ENCODE peak calls at places on chromosomes 13 and 19, in seven cellular contexts. D, L, I, Y, A, P and V are unnamed samples.

GRCh38 chr19:4051175-4052101 is 15.3 kb downstream of the ZBTB7A start:
- DNase-seq in D (no peak), L (no peak), I (no peak), Y (peak; percentile 85), A (peak; percentile 84), P (no peak), V (no peak)

GRCh38 chr19:43101950-43102349 is 19.4 kb upstream of the PSG2 start:
- DNase-seq in D (no peak), L (no peak), I (no peak), Y (no peak), A (no peak), P (no peak), V (no peak)

GRCh38 chr19:1482361-1483066 is 3.5 kb upstream of the C19orf25 start:
- DNase-seq in D (no peak), L (no peak), I (no peak), Y (no peak), A (no peak), P (no peak), V (no peak)

GRCh38 chr13:78680064-78680463 is 21.1 kb upstream of the OBI1 start:
- DNase-seq in D (no peak), L (no peak), I (no peak), Y (no peak), A (no peak), P (no peak), V (no peak)

GRCh38 chr13:21435710-21436151 is 23.4 kb downstream of the ZDHHC20 start:
- DNase-seq in D (peak; percentile 4), L (no peak), I (no peak), Y (peak; percentile 80), A (peak; percentile 76), P (peak; percentile 55), V (peak; percentile 46)

GRCh38 chr13:29294869-29295268 is 300.6 kb downstream of the SLC7A1 start:
- DNase-seq in D (no peak), L (no peak), I (no peak), Y (no peak), A (no peak), P (no peak), V (no peak)

GRCh38 chr13:31045621-31046081 is 113.2 kb downstream of the TEX26 start:
- DNase-seq in D (peak; percentile 67), L (no peak), I (peak; percentile 40), Y (peak; percentile 93), A (peak; percentile 90), P (peak; percentile 87), V (peak; percentile 50)

GRCh38 chr19:424546-424945 is 15.6 kb upstream of the C2CD4C start:
- DNase-seq in D (no peak), L (no peak), I (no peak), Y (no peak), A (no peak), P (no peak), V (no peak)

GRCh38 chr19:37930416-37930815 is 23.4 kb downstream of the SIPA1L3 start:
- DNase-seq in D (no peak), L (no peak), I (no peak), Y (no peak), A (no peak), P (no peak), V (no peak)

GRCh38 chr13:92901739-92902138 is 324.9 kb upstream of the GPC6 start:
- DNase-seq in D (no peak), L (no peak), I (no peak), Y (no peak), A (no peak), P (no peak), V (no peak)

GRCh38 chr19:48364564-48365363 is 597 bp downstream of the SYNGR4 start:
- DNase-seq in D (no peak), L (no peak), I (no peak), Y (no peak), A (no peak), P (no peak), V (no peak)

GRCh38 chr13:109699628-109700071 is 86.7 kb downstream of the IRS2 start:
- DNase-seq in D (peak; percentile 54), L (peak; percentile 59), I (no peak), Y (no peak), A (no peak), P (no peak), V (no peak)

GRCh38 chr13:99974939-99975561 is 3.5 kb upstream of the ZIC5 start:
- DNase-seq in D (no peak), L (peak; percentile 53), I (no peak), Y (no peak), A (no peak), P (no peak), V (no peak)

GRCh38 chr13:100209857-100210580 is 121.1 kb downstream of the PCCA start:
- DNase-seq in D (no peak), L (no peak), I (no peak), Y (peak; percentile 72), A (peak; percentile 41), P (peak; percentile 21), V (no peak)

GRCh38 chr19:8028951-8029491 is 23.5 kb upstream of the CCL25 start:
- DNase-seq in D (peak; percentile 93), L (peak; percentile 63), I (no peak), Y (no peak), A (no peak), P (no peak), V (no peak)

GRCh38 chr13:70668293-70668692 is 560.0 kb upstream of the KLHL1 start:
- DNase-seq in D (peak; percentile 58), L (peak; percentile 15), I (no peak), Y (no peak), A (peak; percentile 8), P (no peak), V (no peak)

GRCh38 chr19:45670670-45671453 is 2.8 kb downstream of the GIPR start:
- DNase-seq in D (peak; percentile 93), L (peak; percentile 98), I (no peak), Y (peak; percentile 18), A (peak; percentile 93), P (peak; percentile 49), V (peak; percentile 88)

GRCh38 chr13:73385848-73386247 is 327.0 kb downstream of the KLF5 start:
- DNase-seq in D (no peak), L (no peak), I (no peak), Y (no peak), A (no peak), P (no peak), V (no peak)

GRCh38 chr19:34432797-34433196 is 4.6 kb downstream of the UBA2 start:
- DNase-seq in D (peak; percentile 36), L (no peak), I (no peak), Y (no peak), A (no peak), P (no peak), V (no peak)

GRCh38 chr13:38223093-38223492 is 126.6 kb upstream of the UFM1 start:
- DNase-seq in D (peak; percentile 10), L (peak; percentile 44), I (no peak), Y (peak; percentile 13), A (no peak), P (no peak), V (no peak)

GRCh38 chr13:57634829-57635165 is 3.3 kb downstream of the PCDH17 start:
- DNase-seq in D (peak; percentile 24), L (peak; percentile 30), I (no peak), Y (no peak), A (no peak), P (no peak), V (no peak)

GRCh38 chr19:53961523-53962345 is 1.0 kb upstream of the CACNG8 start:
- DNase-seq in D (no peak), L (no peak), I (no peak), Y (peak; percentile 49), A (no peak), P (no peak), V (no peak)

GRCh38 chr19:27972291-27973040 is 1240.5 kb downstream of the UQCRFS1 start:
- DNase-seq in D (peak; percentile 9), L (no peak), I (no peak), Y (peak; percentile 87), A (no peak), P (no peak), V (no peak)

GRCh38 chr13:53137777-53138176 is 109.2 kb downstream of the OLFM4 start:
- DNase-seq in D (no peak), L (no peak), I (no peak), Y (peak; percentile 5), A (peak; percentile 9), P (no peak), V (no peak)

GRCh38 chr19:40348961-40349507 is 539 bp downstream of the PLD3 start:
- DNase-seq in D (peak; percentile 43), L (no peak), I (no peak), Y (peak; percentile 60), A (peak; percentile 25), P (no peak), V (no peak)

GRCh38 chr19:35781650-35782049 is 6.3 kb downstream of the ARHGAP33 start:
- DNase-seq in D (no peak), L (peak; percentile 57), I (no peak), Y (no peak), A (no peak), P (no peak), V (no peak)

GRCh38 chr19:29639086-29639485 is 26.2 kb upstream of the PLEKHF1 start:
- DNase-seq in D (no peak), L (no peak), I (no peak), Y (no peak), A (no peak), P (no peak), V (no peak)

GRCh38 chr13:104297075-104297474 is 1230.9 kb upstream of the SLC10A2 start:
- DNase-seq in D (no peak), L (no peak), I (no peak), Y (no peak), A (no peak), P (no peak), V (no peak)

GRCh38 chr19:30634431-30634830 is 262.2 kb downstream of the ZNF536 start:
- DNase-seq in D (no peak), L (no peak), I (no peak), Y (no peak), A (no peak), P (no peak), V (no peak)

GRCh38 chr13:44219808-44220544 is 153.6 kb upstream of the SERP2 start:
- DNase-seq in D (no peak), L (no peak), I (no peak), Y (peak; percentile 73), A (peak; percentile 25), P (peak; percentile 51), V (no peak)

GRCh38 chr13:90428522-90429210 is 918.8 kb upstream of the MIR17HG start:
- DNase-seq in D (no peak), L (no peak), I (no peak), Y (no peak), A (no peak), P (no peak), V (no peak)

GRCh38 chr19:27679905-27680304 is 1533.0 kb downstream of the UQCRFS1 start:
- DNase-seq in D (no peak), L (no peak), I (no peak), Y (no peak), A (no peak), P (no peak), V (no peak)

GRCh38 chr13:98509271-98510155 is 67.4 kb downstream of the STK24 start:
- DNase-seq in D (peak; percentile 50), L (no peak), I (no peak), Y (peak; percentile 87), A (peak; percentile 80), P (peak; percentile 59), V (peak; percentile 95)

GRCh38 chr19:33845498-33845897 is 48.8 kb downstream of the KCTD15 start:
- DNase-seq in D (no peak), L (no peak), I (no peak), Y (no peak), A (no peak), P (no peak), V (no peak)

GRCh38 chr13:99871249-99871898 is 100.2 kb downstream of the ZIC5 start:
- DNase-seq in D (no peak), L (no peak), I (no peak), Y (no peak), A (no peak), P (no peak), V (no peak)

GRCh38 chr19:45539460-45539859 is 32.2 kb downstream of the VASP start:
- DNase-seq in D (no peak), L (no peak), I (no peak), Y (no peak), A (no peak), P (no peak), V (no peak)

GRCh38 chr19:18361646-18362045 is 21.2 kb downstream of the PGPEP1 start:
- DNase-seq in D (no peak), L (no peak), I (no peak), Y (no peak), A (no peak), P (no peak), V (no peak)